ENCODE peak calls at places on chromosomes 16 and 17, in seven cellular contexts. F is HepG2, Q is H1, G is GM12878, M is HCT116, X is SK-N-SH, U is endothelial cell of umbilical vein. J is an unnamed sample.

GRCh38 chr17:73586153-73586906 is 57.9 kb downstream of the SDK2 start:
- DNase-seq in F (no peak), Q (no peak), G (no peak), M (no peak), X (peak), U (no peak), J (no peak)

GRCh38 chr16:86087011-86087453 is 188.1 kb downstream of the IRF8 start:
- DNase-seq in F (no peak), Q (no peak), G (no peak), M (no peak), X (no peak), U (no peak), J (no peak)

GRCh38 chr16:7431723-7432122 is 99.1 kb downstream of the RBFOX1 start:
- DNase-seq in F (no peak), Q (no peak), G (no peak), M (no peak), X (no peak), U (no peak), J (no peak)

GRCh38 chr16:27475561-27475960 is 73.6 kb downstream of the IL21R start:
- DNase-seq in F (no peak), Q (no peak), G (no peak), M (no peak), X (no peak), U (peak), J (no peak)

GRCh38 chr16:66701061-66701460 is 4.5 kb upstream of the CMTM4 start:
- DNase-seq in F (no peak), Q (no peak), G (no peak), M (no peak), X (no peak), U (peak), J (no peak)

GRCh38 chr17:40596261-40596919 is 31.1 kb upstream of the CCR7 start:
- DNase-seq in F (peak), Q (no peak), G (peak), M (peak), X (peak), U (no peak), J (no peak)

GRCh38 chr16:27245276-27246231 is 23.0 kb downstream of the NSMCE1 start:
- DNase-seq in F (no peak), Q (no peak), G (no peak), M (no peak), X (no peak), U (no peak), J (no peak)

GRCh38 chr17:2954898-2955445 is 108.4 kb downstream of the OR1D5 start:
- DNase-seq in F (peak), Q (no peak), G (no peak), M (peak), X (no peak), U (peak), J (no peak)

GRCh38 chr17:42194133-42194899 is at the start of gene GHDC:
- DNase-seq in F (peak), Q (peak), G (peak), M (peak), X (peak), U (peak), J (no peak)

GRCh38 chr17:8160224-8160577 is 2.5 kb downstream of the VAMP2 start:
- DNase-seq in F (no peak), Q (no peak), G (no peak), M (no peak), X (no peak), U (no peak), J (no peak)

GRCh38 chr17:8162232-8162996 is at the start of gene VAMP2:
- DNase-seq in F (no peak), Q (no peak), G (no peak), M (no peak), X (peak), U (peak), J (no peak)

GRCh38 chr17:8160741-8161221 is 2.0 kb downstream of the VAMP2 start:
- DNase-seq in F (no peak), Q (no peak), G (no peak), M (no peak), X (no peak), U (no peak), J (no peak)

GRCh38 chr17:8162997-8163977 is 539 bp upstream of the VAMP2 start:
- DNase-seq in F (no peak), Q (peak), G (no peak), M (no peak), X (peak), U (peak), J (no peak)

GRCh38 chr17:8161289-8162231 is 1.2 kb downstream of the VAMP2 start:
- DNase-seq in F (no peak), Q (no peak), G (no peak), M (no peak), X (no peak), U (no peak), J (no peak)
- H3K27ac ChIP-seq in F (peak), Q (peak), G (peak), M (peak), X (peak), U (peak), J (peak)

GRCh38 chr16:85028638-85029412 is 1.2 kb downstream of the KIAA0513 start:
- DNase-seq in F (no peak), Q (no peak), G (no peak), M (no peak), X (no peak), U (peak), J (no peak)
- TF ChIP-seq POLR2AphosphoS5 in F (no peak), Q (no peak), G (no peak), M (no peak), X (no peak), U (no peak), J (no peak)

GRCh38 chr17:56754523-56755208 is 79.1 kb downstream of the C17orf67 start:
- DNase-seq in F (peak), Q (no peak), G (no peak), M (no peak), X (peak), U (peak), J (no peak)
- H3K9ac ChIP-seq in F (no peak), Q (no peak), G (no peak), M (no peak), X (peak), U (peak), J (no peak)

DNA sequence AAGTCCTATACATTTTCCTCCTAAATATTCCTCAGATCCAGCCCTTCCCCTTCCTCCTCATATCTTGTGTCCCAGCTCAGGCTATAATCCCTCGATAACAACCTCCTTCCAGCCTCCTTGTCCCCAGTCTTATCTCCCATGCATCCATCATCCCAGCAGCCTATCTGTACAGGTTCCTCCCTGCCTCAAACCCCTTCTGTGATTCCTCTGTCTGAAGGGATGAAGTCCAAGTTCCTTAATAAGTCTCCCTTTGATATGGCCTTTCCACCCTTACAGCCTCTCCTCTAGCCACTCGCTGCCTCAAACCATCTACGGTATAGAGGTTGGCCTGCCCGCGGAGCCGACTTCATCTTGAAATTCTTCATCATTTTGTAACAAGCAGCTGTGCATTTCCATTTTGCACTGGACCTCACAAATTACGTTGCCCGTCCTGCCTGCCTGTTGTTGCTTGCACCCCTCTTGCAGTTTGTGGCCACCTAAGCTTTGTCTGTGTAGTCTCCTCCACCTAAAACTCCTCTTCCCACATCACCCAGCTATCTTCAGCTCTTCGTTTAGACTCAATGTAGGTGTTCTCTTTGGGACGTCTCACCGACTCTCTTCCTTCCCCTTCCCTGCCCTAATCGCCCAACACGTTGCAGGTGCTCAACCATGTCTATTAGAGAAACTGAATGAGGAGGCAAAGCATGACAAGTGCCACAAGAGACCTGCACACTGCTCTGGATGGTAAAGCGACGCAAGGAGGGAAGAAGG is 763 bp upstream of the CDK5RAP3 start:
- DNase-seq in F (no peak), Q (no peak), G (no peak), M (no peak), X (no peak), U (no peak), J (no peak)
- H3K27ac ChIP-seq in F (peak), Q (no peak), G (no peak), M (peak), X (no peak), U (no peak), J (no peak)